ENCODE peak calls at places on chromosome 11, in nine cellular contexts. N, B, O, T, H, F, I, D and U are unnamed samples.

GRCh38 chr11:32154275-32154674 is 63.4 kb downstream of the RCN1 start:
- DNase-seq in N (no peak), B (peak), O (peak), T (peak), H (peak), F (no peak), I (no peak), D (no peak), U (peak)

GRCh38 chr11:65892661-65893317 is 2.3 kb downstream of the CCDC85B start:
- DNase-seq in N (no peak), B (no peak), O (no peak), T (no peak), H (no peak), F (no peak), I (peak), D (no peak), U (no peak)

GRCh38 chr11:1835671-1836010 is 851 bp downstream of the SYT8 start:
- DNase-seq in N (peak), B (no peak), O (no peak), T (no peak), H (no peak), F (no peak), I (no peak), D (no peak), U (no peak)

GRCh38 chr11:44978961-44979331 is 28.3 kb upstream of the TP53I11 start:
- DNase-seq in N (no peak), B (no peak), O (peak), T (no peak), H (no peak), F (no peak), I (no peak), D (no peak), U (peak)

GRCh38 chr11:65352783-65353182 is 1.8 kb upstream of the TIGD3 start:
- DNase-seq in N (no peak), B (peak), O (no peak), T (no peak), H (peak), F (no peak), I (no peak), D (no peak), U (no peak)

GRCh38 chr11:117851091-117851490 is 25.4 kb downstream of the FXYD6 start:
- DNase-seq in N (no peak), B (no peak), O (no peak), T (peak), H (peak), F (peak), I (peak), D (no peak), U (no peak)

GRCh38 chr11:45684440-45684839 is 19.0 kb upstream of the CHST1 start:
- DNase-seq in N (no peak), B (no peak), O (no peak), T (no peak), H (no peak), F (no peak), I (no peak), D (no peak), U (no peak)

GRCh38 chr11:130523166-130523565 is 74.7 kb downstream of the ADAMTS15 start:
- DNase-seq in N (no peak), B (no peak), O (no peak), T (no peak), H (peak), F (no peak), I (no peak), D (no peak), U (no peak)

GRCh38 chr11:126640186-126640585 is 284.7 kb downstream of the ST3GAL4 start:
- DNase-seq in N (no peak), B (no peak), O (no peak), T (no peak), H (no peak), F (peak), I (no peak), D (no peak), U (no peak)

GRCh38 chr11:125777309-125777708 is 1.3 kb downstream of the PATE2 start:
- DNase-seq in N (no peak), B (peak), O (no peak), T (peak), H (peak), F (no peak), I (no peak), D (no peak), U (no peak)

GRCh38 chr11:128862913-128863660 is 4.0 kb downstream of the KCNJ1 start:
- DNase-seq in N (no peak), B (peak), O (no peak), T (peak), H (peak), F (no peak), I (no peak), D (peak), U (no peak)

GRCh38 chr11:83070878-83071640 is 638 bp downstream of the RAB30 start:
- DNase-seq in N (peak), B (no peak), O (no peak), T (peak), H (peak), F (peak), I (no peak), D (peak), U (no peak)

GRCh38 chr11:121024989-121025388 is 1.1 kb downstream of the TBCEL start:
- DNase-seq in N (no peak), B (peak), O (no peak), T (peak), H (no peak), F (no peak), I (no peak), D (peak), U (no peak)

GRCh38 chr11:67248653-67249052 is 17.6 kb upstream of the GRK2 start:
- DNase-seq in N (peak), B (peak), O (no peak), T (peak), H (no peak), F (no peak), I (no peak), D (peak), U (peak)

GRCh38 chr11:1330473-1330872 is 21.0 kb upstream of the TOLLIP start:
- DNase-seq in N (no peak), B (no peak), O (no peak), T (no peak), H (no peak), F (no peak), I (no peak), D (no peak), U (no peak)

GRCh38 chr11:1546536-1547466 is 25.3 kb downstream of the DUSP8 start:
- DNase-seq in N (peak), B (no peak), O (peak), T (no peak), H (no peak), F (peak), I (no peak), D (peak), U (peak)

GRCh38 chr11:107606122-107606521 is 15.2 kb downstream of the ELMOD1 start:
- DNase-seq in N (no peak), B (no peak), O (no peak), T (no peak), H (no peak), F (no peak), I (no peak), D (no peak), U (no peak)
- TF ChIP-seq CTCF in N (no peak), B (peak), O (no peak), T (peak), H (peak), F (peak), I (no peak), D (no peak), U (no peak)

DNA sequence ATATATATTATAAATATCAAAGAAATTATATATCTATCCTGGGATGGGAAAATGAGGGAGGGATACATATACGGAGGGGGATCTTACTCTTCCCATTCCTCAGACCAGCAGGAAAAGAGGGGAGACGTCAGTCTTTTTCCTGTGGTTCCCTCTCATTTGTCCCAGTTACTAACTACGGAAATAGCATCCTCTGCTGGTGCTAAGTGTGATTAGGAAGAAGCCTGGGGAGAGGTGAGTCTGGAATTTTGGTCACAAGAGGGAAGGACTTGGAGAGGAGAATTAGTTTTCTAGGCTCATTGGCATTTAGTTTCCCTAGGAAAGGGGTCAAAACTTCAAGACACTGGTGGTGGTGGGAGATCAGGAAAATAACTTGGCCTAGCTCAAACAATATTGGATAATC is 11.6 kb downstream of the MED19 start:
- DNase-seq in N (no peak), B (no peak), O (no peak), T (no peak), H (no peak), F (peak), I (no peak), D (no peak), U (no peak)
- TF ChIP-seq CTCF in N (no peak), B (peak), O (no peak), T (no peak), H (no peak), F (peak), I (no peak), D (no peak), U (no peak)

GRCh38 chr11:108222686-108223448 is at the start of gene ATM:
- DNase-seq in N (peak), B (peak), O (peak), T (peak), H (peak), F (peak), I (peak), D (peak), U (peak)
- TF ChIP-seq CTCF in N (peak), B (peak), O (peak), T (peak), H (peak), F (peak), I (peak), D (peak), U (peak)

DNA sequence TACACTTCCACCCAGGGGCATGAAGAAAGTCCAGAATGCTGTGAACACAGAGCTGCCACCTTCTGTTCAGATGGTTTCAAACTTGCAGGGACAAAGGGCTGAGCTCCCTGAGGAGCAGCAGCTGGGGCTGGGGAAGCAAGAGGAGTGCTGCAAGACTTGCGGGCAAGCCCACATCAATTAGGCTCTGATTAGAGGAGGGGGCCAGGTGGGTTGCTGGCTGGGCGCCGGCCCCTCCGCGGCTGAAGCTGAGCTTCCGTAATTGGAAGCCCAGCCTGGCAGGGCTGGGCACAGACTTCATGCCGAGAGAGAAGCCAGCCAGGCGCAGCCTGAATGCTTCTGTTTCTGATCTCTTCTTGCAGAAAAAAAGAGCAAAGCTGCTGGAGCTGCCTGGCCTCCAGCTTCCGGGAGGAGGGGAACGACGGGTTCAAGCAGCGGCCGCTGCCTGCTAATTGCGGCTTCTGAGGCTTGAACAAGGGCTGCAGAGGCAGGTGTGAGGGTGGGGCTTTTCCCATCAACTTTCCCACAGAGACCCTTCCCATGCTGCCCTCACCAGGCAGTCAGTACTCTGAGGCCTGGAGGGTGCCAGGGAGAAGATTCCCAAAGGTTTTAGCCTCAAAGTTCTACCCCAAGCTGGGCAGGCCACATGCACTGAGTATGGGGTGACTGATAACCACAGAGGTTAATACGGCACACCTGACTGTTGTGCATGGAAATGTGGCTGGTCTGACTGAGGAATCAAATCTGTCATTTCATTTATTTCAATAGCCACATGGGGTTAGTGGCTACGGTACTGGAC is 91.1 kb upstream of the LMO1 start:
- DNase-seq in N (no peak), B (no peak), O (peak), T (no peak), H (no peak), F (peak), I (no peak), D (peak), U (peak)
- TF ChIP-seq CTCF in N (no peak), B (no peak), O (no peak), T (no peak), H (no peak), F (peak), I (no peak), D (no peak), U (no peak)

DNA sequence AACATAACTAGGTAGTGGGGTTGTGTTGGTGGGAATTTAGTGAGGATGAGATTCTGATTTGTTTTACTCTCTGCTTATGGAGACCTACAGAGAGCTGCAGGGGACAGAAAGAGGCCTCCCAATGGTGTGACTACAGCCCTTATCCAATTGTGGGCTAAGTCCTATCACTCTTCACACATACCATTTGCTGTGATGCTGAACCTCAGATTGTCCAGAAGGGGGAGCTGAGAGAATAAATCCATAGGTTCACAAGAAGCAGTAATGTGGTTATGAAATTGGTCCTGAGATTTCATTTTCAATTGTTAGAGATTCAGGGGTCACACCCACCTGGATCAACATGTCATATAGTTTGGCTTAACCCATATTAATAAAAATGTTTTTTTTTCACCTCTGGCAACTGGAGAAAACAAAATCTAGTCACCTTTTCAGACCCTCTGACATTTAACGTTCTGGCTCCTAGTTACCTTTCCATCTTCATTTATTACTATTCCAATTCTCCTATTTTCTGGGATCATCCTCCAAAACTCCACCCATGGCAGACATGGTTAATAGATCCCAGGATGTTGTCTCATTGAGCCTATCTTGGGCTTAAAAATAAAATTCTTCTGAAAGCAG is 53.3 kb upstream of the PTPN5 start:
- DNase-seq in N (no peak), B (peak), O (peak), T (peak), H (peak), F (peak), I (no peak), D (no peak), U (no peak)
- TF ChIP-seq CTCF in N (peak), B (peak), O (peak), T (peak), H (peak), F (peak), I (no peak), D (no peak), U (peak)

DNA sequence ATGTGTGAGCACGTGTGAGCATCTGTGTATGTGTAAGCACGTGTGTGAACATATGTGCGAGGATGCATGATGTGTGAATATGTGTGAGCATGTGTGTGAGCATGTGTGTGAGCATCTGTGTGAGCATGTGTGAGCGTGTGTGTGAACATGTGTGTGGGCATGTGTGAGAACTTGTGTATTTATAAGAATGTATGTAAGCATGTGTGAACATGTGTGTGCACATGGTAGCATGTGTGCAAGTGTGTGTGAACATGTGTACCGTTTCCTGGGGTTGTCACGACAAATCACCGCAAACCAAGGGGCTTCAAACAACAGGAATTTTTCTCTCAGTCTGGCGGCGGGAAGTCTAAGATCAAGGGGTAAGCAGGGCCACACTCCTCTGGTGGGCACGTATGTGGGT is 238.3 kb downstream of the CTTN start:
- DNase-seq in N (no peak), B (no peak), O (no peak), T (no peak), H (no peak), F (no peak), I (no peak), D (no peak), U (no peak)
- TF ChIP-seq CTCF in N (no peak), B (no peak), O (no peak), T (no peak), H (no peak), F (no peak), I (no peak), D (no peak), U (no peak)

DNA sequence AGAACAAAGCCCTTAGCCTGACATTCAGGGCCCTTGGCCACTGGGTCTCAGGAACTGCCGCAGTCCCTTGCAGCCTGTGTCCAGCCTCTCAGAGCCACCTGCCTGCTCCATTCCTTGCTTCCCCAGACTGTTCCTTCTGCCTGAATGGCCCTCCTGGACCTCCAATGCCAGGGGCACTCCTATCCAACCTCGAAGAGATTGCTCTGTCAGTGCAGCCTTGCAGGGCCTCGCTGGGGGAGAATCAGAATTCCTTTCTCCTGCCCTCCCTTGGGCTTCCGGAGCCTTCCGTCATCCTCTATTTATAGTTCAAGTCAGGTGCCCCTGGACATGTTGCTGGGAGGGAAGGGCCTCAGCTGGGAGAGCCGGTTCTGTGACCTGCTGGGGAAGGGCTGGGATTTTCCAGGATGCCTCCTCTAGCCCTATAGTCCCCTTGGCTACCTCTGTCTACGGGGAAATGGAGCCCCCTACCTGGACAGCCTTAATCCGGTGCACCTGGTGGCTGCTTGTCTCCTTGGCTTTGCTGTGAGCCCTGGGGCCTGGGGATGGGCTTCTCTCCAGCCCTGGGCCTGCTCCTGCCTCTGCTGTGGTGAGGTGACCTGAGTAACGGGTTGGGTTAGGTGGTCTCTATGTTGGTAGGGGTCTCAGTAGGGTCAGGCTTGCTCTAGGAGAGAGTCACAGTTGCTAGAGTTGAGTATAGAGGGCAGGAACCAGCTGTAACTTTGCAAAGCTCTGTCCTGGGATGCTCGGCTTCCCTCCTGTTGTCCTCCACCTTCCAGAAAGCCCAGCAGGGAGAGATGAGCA is 45.9 kb upstream of the SYT7 start:
- DNase-seq in N (peak), B (no peak), O (no peak), T (no peak), H (no peak), F (no peak), I (no peak), D (peak), U (peak)
- TF ChIP-seq CTCF in N (no peak), B (no peak), O (no peak), T (no peak), H (no peak), F (no peak), I (no peak), D (no peak), U (peak)

GRCh38 chr11:109086931-109087330 is 335.1 kb upstream of the C11orf87 start:
- DNase-seq in N (no peak), B (no peak), O (no peak), T (no peak), H (no peak), F (no peak), I (no peak), D (no peak), U (no peak)

GRCh38 chr11:109089144-109089543 is 332.8 kb upstream of the C11orf87 start:
- DNase-seq in N (no peak), B (no peak), O (no peak), T (no peak), H (no peak), F (no peak), I (no peak), D (no peak), U (no peak)

GRCh38 chr11:109085708-109086373 is 336.1 kb upstream of the C11orf87 start:
- DNase-seq in N (no peak), B (no peak), O (no peak), T (peak), H (no peak), F (no peak), I (no peak), D (no peak), U (no peak)

DNA sequence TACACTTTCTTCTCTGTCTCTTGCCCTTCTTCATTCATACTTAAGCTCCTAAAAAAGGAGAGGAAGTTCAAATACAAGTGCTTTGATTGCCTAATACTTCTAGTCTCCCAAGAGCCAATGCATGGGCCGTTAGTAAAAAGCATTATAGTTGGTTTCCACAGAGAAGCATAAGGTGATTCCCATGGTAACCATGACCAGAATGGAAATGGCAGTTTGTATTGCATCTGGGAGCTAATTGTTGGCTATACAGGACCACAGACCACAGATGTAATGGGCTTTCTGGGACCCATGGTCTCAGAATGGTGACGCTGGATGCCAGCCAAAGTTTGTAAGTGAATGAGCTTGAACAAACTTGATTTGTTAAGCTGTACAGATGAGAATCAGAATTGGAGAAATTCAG is 333.9 kb upstream of the C11orf87 start:
- DNase-seq in N (no peak), B (no peak), O (no peak), T (no peak), H (no peak), F (no peak), I (no peak), D (no peak), U (no peak)
- TF ChIP-seq CTCF in N (no peak), B (no peak), O (no peak), T (no peak), H (no peak), F (no peak), I (no peak), D (no peak), U (no peak)

GRCh38 chr11:77789061-77789730 is 31.3 kb downstream of the RSF1 start:
- DNase-seq in N (no peak), B (no peak), O (no peak), T (no peak), H (no peak), F (peak), I (no peak), D (no peak), U (no peak)
- TF ChIP-seq CTCF in N (no peak), B (no peak), O (no peak), T (no peak), H (no peak), F (no peak), I (no peak), D (no peak), U (no peak)